ENCODE peak calls at places on chromosomes 3 and 15, in ten cellular contexts. D is activated CD8-positive, alpha-beta memory T cell treated with anti-CD3 and anti-CD28 coated beads for 1 hour; B is neural crest cell; P is activated T-cell treated with anti-CD3 and anti-CD28 coated beads, Interleukin-2, amount 50 U/mL, for 72 hours; M is Calu3; G is NCI-H2081; T is cardiac fibroblast; K is NCI-H774; S is stomach; F is nucleus accumbens. E is an unnamed sample.

GRCh38 chr15:74275957-74276356 is 39.8 kb downstream of the CCDC33 start:
- DNase-seq in D (no peak), S (no peak), F (no peak), G (no peak), M (peak; percentile 14), P (no peak), B (no peak), T (no peak), K (no peak), E (no peak)

GRCh38 chr3:107710851-107711250 is 188.1 kb downstream of the BBX start:
- DNase-seq in F (no peak), G (no peak), K (no peak), P (no peak), T (peak; percentile 69), D (no peak), S (no peak), B (no peak), M (no peak), E (peak; percentile 61)

GRCh38 chr3:195893516-195893915 is 14.8 kb downstream of the TNK2 start:
- DNase-seq in P (no peak), D (no peak), T (no peak), F (peak; percentile 86), S (no peak), K (no peak), M (no peak), B (no peak), G (peak; percentile 86), E (no peak)

GRCh38 chr3:63279000-63279366 is 875 bp downstream of the SYNPR start:
- DNase-seq in G (no peak), T (no peak), M (peak; percentile 4), K (no peak), P (no peak), F (no peak), B (no peak), D (no peak), S (no peak), E (no peak)

GRCh38 chr3:71680588-71680987 is 44.6 kb downstream of the EIF4E3 start:
- DNase-seq in K (no peak), D (no peak), F (no peak), M (no peak), B (no peak), P (no peak), S (no peak), T (peak; percentile 74), G (no peak), E (no peak)

GRCh38 chr3:128585974-128586373 is 64.6 kb downstream of the RPN1 start:
- DNase-seq in F (no peak), S (no peak), P (no peak), K (no peak), M (peak; percentile 69), G (no peak), B (no peak), T (peak; percentile 43), D (no peak), E (no peak)

GRCh38 chr15:82108489-82109078 is 62.8 kb upstream of the MEX3B start:
- DNase-seq in G (peak; percentile 13), D (peak; percentile 16), P (peak; percentile 83), B (peak; percentile 41), T (peak; percentile 68), K (no peak), S (peak; percentile 79), M (peak; percentile 94), F (peak; percentile 18), E (peak; percentile 17)

GRCh38 chr3:101387351-101387750 is 67.0 kb upstream of the IMPG2 start:
- DNase-seq in G (no peak), S (no peak), D (no peak), P (no peak), B (no peak), K (no peak), M (no peak), F (no peak), T (no peak), E (no peak)

GRCh38 chr3:184328516-184328915 is 8.9 kb upstream of the FAM131A start:
- DNase-seq in F (no peak), M (no peak), D (no peak), G (no peak), K (no peak), P (no peak), S (no peak), B (no peak), T (no peak), E (no peak)

GRCh38 chr3:183409219-183409618 is 19.2 kb downstream of the MCF2L2 start:
- DNase-seq in F (no peak), B (no peak), K (no peak), G (no peak), S (no peak), D (no peak), T (no peak), P (no peak), M (no peak), E (no peak)

GRCh38 chr3:158789592-158789991 is 12.3 kb upstream of the MFSD1 start:
- DNase-seq in G (peak; percentile 32), D (no peak), F (no peak), S (no peak), T (peak; percentile 78), K (no peak), P (no peak), B (no peak), M (peak; percentile 45), E (no peak)

GRCh38 chr3:32254268-32254667 is 15.8 kb downstream of the CMTM8 start:
- DNase-seq in G (no peak), T (no peak), B (no peak), M (no peak), S (no peak), P (no peak), F (no peak), K (no peak), D (no peak), E (no peak)

GRCh38 chr3:126197854-126198584 is 17.6 kb upstream of the ALDH1L1 start:
- DNase-seq in G (peak; percentile 66), K (no peak), P (peak; percentile 60), M (peak; percentile 89), F (peak; percentile 45), D (no peak), B (peak; percentile 61), S (peak; percentile 65), T (peak; percentile 78), E (peak; percentile 77)

GRCh38 chr15:101503296-101503599 is 13.7 kb upstream of the PCSK6 start:
- DNase-seq in S (no peak), F (no peak), T (no peak), M (no peak), P (no peak), B (no peak), K (no peak), D (no peak), G (no peak), E (no peak)

GRCh38 chr3:152298393-152299242 is 29.9 kb downstream of the MBNL1 start:
- DNase-seq in S (peak; percentile 36), B (peak; percentile 16), G (peak; percentile 93), K (peak; percentile 48), M (peak; percentile 78), D (peak; percentile 13), T (peak; percentile 96), P (peak; percentile 70), F (peak; percentile 82), E (peak; percentile 58)

GRCh38 chr3:15754047-15754446 is 43.7 kb downstream of the ANKRD28 start:
- DNase-seq in D (no peak), M (no peak), S (no peak), T (peak; percentile 81), G (no peak), P (no peak), K (no peak), B (no peak), F (no peak), E (no peak)